ENCODE peak calls at places on chromosomes 6 and 20, in ten cellular contexts. One of them, this sample, is unnamed.

GRCh38 chr20:54132612-54133433 is 41.0 kb downstream of the CYP24A1 start:
- DNase-seq in sigmoid colon: peak; percentile 72
- DNase-seq in activated B cell treated with CpG ODN at 0.5 μM for 24 hours: no peak
- DNase-seq in nephron progenitor cell: peak; percentile 8
- DNase-seq in HCT116: peak; percentile 92
- DNase-seq in fibroblast of lung: peak; percentile 99
- DNase-seq in astrocyte of the spinal cord: peak; percentile 97
- DNase-seq in endothelial cell: no peak
- DNase-seq in transverse colon: peak; percentile 24
- DNase-seq in WTC11: no peak
- DNase-seq in this sample: no peak

GRCh38 chr20:32294071-32294470 is 16.6 kb downstream of the KIF3B start:
- DNase-seq in sigmoid colon: no peak
- DNase-seq in activated B cell treated with CpG ODN at 0.5 μM for 24 hours: no peak
- DNase-seq in nephron progenitor cell: no peak
- DNase-seq in HCT116: no peak
- DNase-seq in fibroblast of lung: no peak
- DNase-seq in astrocyte of the spinal cord: no peak
- DNase-seq in endothelial cell: no peak
- DNase-seq in transverse colon: no peak
- DNase-seq in WTC11: no peak
- DNase-seq in this sample: no peak

GRCh38 chr6:128605961-128606360 is 85.6 kb upstream of the PTPRK start:
- DNase-seq in sigmoid colon: no peak
- DNase-seq in activated B cell treated with CpG ODN at 0.5 μM for 24 hours: no peak
- DNase-seq in nephron progenitor cell: no peak
- DNase-seq in HCT116: no peak
- DNase-seq in fibroblast of lung: peak; percentile 28
- DNase-seq in astrocyte of the spinal cord: no peak
- DNase-seq in endothelial cell: no peak
- DNase-seq in transverse colon: no peak
- DNase-seq in WTC11: no peak
- DNase-seq in this sample: no peak

GRCh38 chr20:39524371-39524911 is 562.3 kb downstream of the DHX35 start:
- DNase-seq in sigmoid colon: no peak
- DNase-seq in activated B cell treated with CpG ODN at 0.5 μM for 24 hours: no peak
- DNase-seq in nephron progenitor cell: no peak
- DNase-seq in HCT116: no peak
- DNase-seq in fibroblast of lung: peak; percentile 1
- DNase-seq in astrocyte of the spinal cord: no peak
- DNase-seq in endothelial cell: no peak
- DNase-seq in transverse colon: no peak
- DNase-seq in WTC11: no peak
- DNase-seq in this sample: no peak

GRCh38 chr20:34663213-34663943 is 13.5 kb downstream of the PIGU start:
- DNase-seq in sigmoid colon: no peak
- DNase-seq in activated B cell treated with CpG ODN at 0.5 μM for 24 hours: no peak
- DNase-seq in nephron progenitor cell: no peak
- DNase-seq in HCT116: no peak
- DNase-seq in fibroblast of lung: no peak
- DNase-seq in astrocyte of the spinal cord: no peak
- DNase-seq in endothelial cell: no peak
- DNase-seq in transverse colon: no peak
- DNase-seq in WTC11: no peak
- DNase-seq in this sample: no peak

GRCh38 chr6:154682633-154683125 is 50.5 kb upstream of the SCAF8 start:
- DNase-seq in sigmoid colon: no peak
- DNase-seq in activated B cell treated with CpG ODN at 0.5 μM for 24 hours: no peak
- DNase-seq in nephron progenitor cell: no peak
- DNase-seq in HCT116: no peak
- DNase-seq in fibroblast of lung: no peak
- DNase-seq in astrocyte of the spinal cord: no peak
- DNase-seq in endothelial cell: no peak
- DNase-seq in transverse colon: no peak
- DNase-seq in WTC11: no peak
- DNase-seq in this sample: no peak

GRCh38 chr6:31956796-31957195 is 2.0 kb downstream of the NELFE start:
- DNase-seq in sigmoid colon: no peak
- DNase-seq in activated B cell treated with CpG ODN at 0.5 μM for 24 hours: no peak
- DNase-seq in nephron progenitor cell: no peak
- DNase-seq in HCT116: no peak
- DNase-seq in fibroblast of lung: no peak
- DNase-seq in astrocyte of the spinal cord: no peak
- DNase-seq in endothelial cell: no peak
- DNase-seq in transverse colon: no peak
- DNase-seq in WTC11: no peak
- DNase-seq in this sample: no peak

GRCh38 chr6:14851286-14851685 is 394.6 kb upstream of the JARID2 start:
- DNase-seq in sigmoid colon: no peak
- DNase-seq in activated B cell treated with CpG ODN at 0.5 μM for 24 hours: no peak
- DNase-seq in nephron progenitor cell: no peak
- DNase-seq in HCT116: no peak
- DNase-seq in fibroblast of lung: peak; percentile 60
- DNase-seq in astrocyte of the spinal cord: no peak
- DNase-seq in endothelial cell: no peak
- DNase-seq in transverse colon: no peak
- DNase-seq in WTC11: no peak
- DNase-seq in this sample: no peak

GRCh38 chr6:152609125-152609670 is 28.0 kb downstream of the SYNE1 start:
- DNase-seq in sigmoid colon: no peak
- DNase-seq in activated B cell treated with CpG ODN at 0.5 μM for 24 hours: no peak
- DNase-seq in nephron progenitor cell: no peak
- DNase-seq in HCT116: no peak
- DNase-seq in fibroblast of lung: no peak
- DNase-seq in astrocyte of the spinal cord: no peak
- DNase-seq in endothelial cell: no peak
- DNase-seq in transverse colon: no peak
- DNase-seq in WTC11: no peak
- DNase-seq in this sample: no peak

GRCh38 chr6:109455502-109456282 is at the start of gene MICAL1:
- DNase-seq in sigmoid colon: peak; percentile 82
- DNase-seq in activated B cell treated with CpG ODN at 0.5 μM for 24 hours: peak; percentile 82
- DNase-seq in nephron progenitor cell: peak; percentile 73
- DNase-seq in HCT116: no peak
- DNase-seq in fibroblast of lung: peak; percentile 63
- DNase-seq in astrocyte of the spinal cord: peak; percentile 60
- DNase-seq in endothelial cell: peak; percentile 45
- DNase-seq in transverse colon: peak; percentile 90
- DNase-seq in WTC11: peak; percentile 66
- DNase-seq in this sample: peak; percentile 71

GRCh38 chr6:145137425-145137824 is 597.9 kb downstream of the EPM2A start:
- DNase-seq in sigmoid colon: no peak
- DNase-seq in activated B cell treated with CpG ODN at 0.5 μM for 24 hours: no peak
- DNase-seq in nephron progenitor cell: no peak
- DNase-seq in HCT116: no peak
- DNase-seq in fibroblast of lung: peak; percentile 27
- DNase-seq in astrocyte of the spinal cord: peak; percentile 7
- DNase-seq in endothelial cell: no peak
- DNase-seq in transverse colon: no peak
- DNase-seq in WTC11: no peak
- DNase-seq in this sample: no peak

GRCh38 chr6:1597924-1598323 is 11.8 kb upstream of the FOXC1 start:
- DNase-seq in sigmoid colon: no peak
- DNase-seq in activated B cell treated with CpG ODN at 0.5 μM for 24 hours: no peak
- DNase-seq in nephron progenitor cell: no peak
- DNase-seq in HCT116: no peak
- DNase-seq in fibroblast of lung: no peak
- DNase-seq in astrocyte of the spinal cord: no peak
- DNase-seq in endothelial cell: no peak
- DNase-seq in transverse colon: no peak
- DNase-seq in WTC11: no peak
- DNase-seq in this sample: no peak

GRCh38 chr20:64037498-64038213 is 1.7 kb downstream of the C20orf204 start:
- DNase-seq in sigmoid colon: no peak
- DNase-seq in activated B cell treated with CpG ODN at 0.5 μM for 24 hours: no peak
- DNase-seq in nephron progenitor cell: no peak
- DNase-seq in HCT116: no peak
- DNase-seq in fibroblast of lung: no peak
- DNase-seq in astrocyte of the spinal cord: no peak
- DNase-seq in endothelial cell: no peak
- DNase-seq in transverse colon: no peak
- DNase-seq in WTC11: peak; percentile 50
- DNase-seq in this sample: no peak

GRCh38 chr6:109669811-109670210 is 21.2 kb downstream of the AK9 start:
- DNase-seq in sigmoid colon: no peak
- DNase-seq in activated B cell treated with CpG ODN at 0.5 μM for 24 hours: no peak
- DNase-seq in nephron progenitor cell: no peak
- DNase-seq in HCT116: no peak
- DNase-seq in fibroblast of lung: no peak
- DNase-seq in astrocyte of the spinal cord: no peak
- DNase-seq in endothelial cell: no peak
- DNase-seq in transverse colon: no peak
- DNase-seq in WTC11: no peak
- DNase-seq in this sample: no peak

GRCh38 chr6:45377041-45377554 is 636 bp downstream of the SUPT3H start:
- DNase-seq in sigmoid colon: no peak
- DNase-seq in activated B cell treated with CpG ODN at 0.5 μM for 24 hours: no peak
- DNase-seq in nephron progenitor cell: no peak
- DNase-seq in HCT116: no peak
- DNase-seq in fibroblast of lung: peak; percentile 15
- DNase-seq in astrocyte of the spinal cord: no peak
- DNase-seq in endothelial cell: no peak
- DNase-seq in transverse colon: no peak
- DNase-seq in WTC11: no peak
- DNase-seq in this sample: no peak

GRCh38 chr6:37155394-37156312 is 14.3 kb upstream of the PIM1 start:
- DNase-seq in sigmoid colon: no peak
- DNase-seq in activated B cell treated with CpG ODN at 0.5 μM for 24 hours: peak; percentile 66
- DNase-seq in nephron progenitor cell: no peak
- DNase-seq in HCT116: no peak
- DNase-seq in fibroblast of lung: peak; percentile 62
- DNase-seq in astrocyte of the spinal cord: no peak
- DNase-seq in endothelial cell: no peak
- DNase-seq in transverse colon: peak; percentile 78
- DNase-seq in WTC11: no peak
- DNase-seq in this sample: no peak
- TF ChIP-seq CTCF in sigmoid colon: no peak
- TF ChIP-seq CTCF in activated B cell treated with CpG ODN at 0.5 μM for 24 hours: no peak
- TF ChIP-seq CTCF in nephron progenitor cell: no peak
- TF ChIP-seq CTCF in HCT116: no peak
- TF ChIP-seq CTCF in fibroblast of lung: no peak
- TF ChIP-seq CTCF in astrocyte of the spinal cord: no peak
- TF ChIP-seq CTCF in endothelial cell: no peak
- TF ChIP-seq CTCF in transverse colon: no peak
- TF ChIP-seq CTCF in WTC11: no peak
- TF ChIP-seq CTCF in this sample: no peak

GRCh38 chr6:34237316-34237721 is 646 bp downstream of the HMGA1 start:
- DNase-seq in sigmoid colon: no peak
- DNase-seq in activated B cell treated with CpG ODN at 0.5 μM for 24 hours: peak; percentile 41
- DNase-seq in nephron progenitor cell: peak; percentile 56
- DNase-seq in HCT116: no peak
- DNase-seq in fibroblast of lung: no peak
- DNase-seq in astrocyte of the spinal cord: no peak
- DNase-seq in endothelial cell: no peak
- DNase-seq in transverse colon: no peak
- DNase-seq in WTC11: no peak
- DNase-seq in this sample: no peak

GRCh38 chr6:34238507-34239239 is 2.0 kb downstream of the HMGA1 start:
- DNase-seq in sigmoid colon: peak; percentile 56
- DNase-seq in activated B cell treated with CpG ODN at 0.5 μM for 24 hours: no peak
- DNase-seq in nephron progenitor cell: no peak
- DNase-seq in HCT116: no peak
- DNase-seq in fibroblast of lung: no peak
- DNase-seq in astrocyte of the spinal cord: peak; percentile 18
- DNase-seq in endothelial cell: no peak
- DNase-seq in transverse colon: no peak
- DNase-seq in WTC11: no peak
- DNase-seq in this sample: no peak

GRCh38 chr6:34239240-34239825 is 2.7 kb downstream of the HMGA1 start:
- DNase-seq in sigmoid colon: peak; percentile 42
- DNase-seq in activated B cell treated with CpG ODN at 0.5 μM for 24 hours: no peak
- DNase-seq in nephron progenitor cell: no peak
- DNase-seq in HCT116: no peak
- DNase-seq in fibroblast of lung: no peak
- DNase-seq in astrocyte of the spinal cord: no peak
- DNase-seq in endothelial cell: no peak
- DNase-seq in transverse colon: no peak
- DNase-seq in WTC11: no peak
- DNase-seq in this sample: no peak

GRCh38 chr6:34236423-34237315 is at the start of gene HMGA1:
- DNase-seq in sigmoid colon: peak; percentile 95
- DNase-seq in activated B cell treated with CpG ODN at 0.5 μM for 24 hours: peak; percentile 90
- DNase-seq in nephron progenitor cell: peak; percentile 93
- DNase-seq in HCT116: no peak
- DNase-seq in fibroblast of lung: peak; percentile 83
- DNase-seq in astrocyte of the spinal cord: peak; percentile 89
- DNase-seq in endothelial cell: peak; percentile 89
- DNase-seq in transverse colon: peak; percentile 92
- DNase-seq in WTC11: peak; percentile 88
- DNase-seq in this sample: peak; percentile 89

GRCh38 chr6:34237722-34238506 is 1.2 kb downstream of the HMGA1 start:
- DNase-seq in sigmoid colon: peak; percentile 68
- DNase-seq in activated B cell treated with CpG ODN at 0.5 μM for 24 hours: peak; percentile 68
- DNase-seq in nephron progenitor cell: peak; percentile 66
- DNase-seq in HCT116: no peak
- DNase-seq in fibroblast of lung: no peak
- DNase-seq in astrocyte of the spinal cord: peak; percentile 22
- DNase-seq in endothelial cell: peak; percentile 57
- DNase-seq in transverse colon: peak; percentile 68
- DNase-seq in WTC11: peak; percentile 54
- DNase-seq in this sample: peak; percentile 65
- TF ChIP-seq CTCF in sigmoid colon: no peak
- TF ChIP-seq CTCF in activated B cell treated with CpG ODN at 0.5 μM for 24 hours: no peak
- TF ChIP-seq CTCF in nephron progenitor cell: peak; percentile 8
- TF ChIP-seq CTCF in HCT116: no peak
- TF ChIP-seq CTCF in fibroblast of lung: peak; percentile 14
- TF ChIP-seq CTCF in astrocyte of the spinal cord: peak; percentile 31
- TF ChIP-seq CTCF in endothelial cell: peak; percentile 42
- TF ChIP-seq CTCF in transverse colon: peak; percentile 43
- TF ChIP-seq CTCF in WTC11: no peak
- TF ChIP-seq CTCF in this sample: peak; percentile 22

DNA sequence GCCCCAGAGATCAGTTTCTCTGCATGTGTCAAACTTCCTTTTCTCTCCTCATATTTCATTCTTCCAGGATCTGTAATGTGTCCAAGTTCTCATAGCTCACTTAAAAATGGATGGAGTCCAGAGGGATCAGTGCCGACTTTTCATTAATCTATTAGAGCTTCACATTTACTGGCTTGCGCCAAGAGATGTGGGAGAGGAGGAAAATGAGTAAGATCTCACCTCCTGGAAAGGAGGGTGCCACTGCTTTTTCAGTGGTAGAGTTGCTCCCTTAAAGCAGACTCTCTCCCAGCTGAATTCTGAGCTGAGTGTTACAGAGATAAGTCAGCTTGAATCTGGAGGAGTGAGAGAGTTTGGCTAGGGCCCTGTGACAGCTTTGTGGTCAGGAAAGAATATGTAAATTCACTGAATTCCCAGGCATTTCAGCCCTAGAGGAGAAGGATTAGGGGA is 175.9 kb downstream of the SOX4 start:
- DNase-seq in sigmoid colon: no peak
- DNase-seq in activated B cell treated with CpG ODN at 0.5 μM for 24 hours: no peak
- DNase-seq in nephron progenitor cell: no peak
- DNase-seq in HCT116: no peak
- DNase-seq in fibroblast of lung: peak; percentile 99
- DNase-seq in astrocyte of the spinal cord: peak; percentile 90
- DNase-seq in endothelial cell: no peak
- DNase-seq in transverse colon: no peak
- DNase-seq in WTC11: peak; percentile 41
- DNase-seq in this sample: no peak
- TF ChIP-seq CTCF in sigmoid colon: no peak
- TF ChIP-seq CTCF in activated B cell treated with CpG ODN at 0.5 μM for 24 hours: no peak
- TF ChIP-seq CTCF in nephron progenitor cell: no peak
- TF ChIP-seq CTCF in HCT116: no peak
- TF ChIP-seq CTCF in fibroblast of lung: no peak
- TF ChIP-seq CTCF in astrocyte of the spinal cord: no peak
- TF ChIP-seq CTCF in endothelial cell: no peak
- TF ChIP-seq CTCF in transverse colon: no peak
- TF ChIP-seq CTCF in WTC11: no peak
- TF ChIP-seq CTCF in this sample: no peak

GRCh38 chr20:60062431-60063336 is 104.5 kb downstream of the CDH26 start:
- DNase-seq in sigmoid colon: peak; percentile 46
- DNase-seq in activated B cell treated with CpG ODN at 0.5 μM for 24 hours: no peak
- DNase-seq in nephron progenitor cell: no peak
- DNase-seq in HCT116: no peak
- DNase-seq in fibroblast of lung: peak; percentile 77
- DNase-seq in astrocyte of the spinal cord: peak; percentile 71
- DNase-seq in endothelial cell: no peak
- DNase-seq in transverse colon: no peak
- DNase-seq in WTC11: no peak
- DNase-seq in this sample: no peak
- TF ChIP-seq CTCF in sigmoid colon: no peak
- TF ChIP-seq CTCF in activated B cell treated with CpG ODN at 0.5 μM for 24 hours: no peak
- TF ChIP-seq CTCF in nephron progenitor cell: no peak
- TF ChIP-seq CTCF in HCT116: no peak
- TF ChIP-seq CTCF in fibroblast of lung: no peak
- TF ChIP-seq CTCF in astrocyte of the spinal cord: no peak
- TF ChIP-seq CTCF in endothelial cell: no peak
- TF ChIP-seq CTCF in transverse colon: no peak
- TF ChIP-seq CTCF in WTC11: no peak
- TF ChIP-seq CTCF in this sample: no peak

This sample was measured in natural killer cell.